ENCODE peak calls at places on chromosomes 7 and 10, in four cellular contexts. P, W, I and D are unnamed samples.

GRCh38 chr7:154587812-154588211 is 415.1 kb downstream of the PAXIP1 start:
- DNase-seq in I (no peak), P (no peak), W (no peak), D (no peak)

GRCh38 chr7:81956520-81956919 is 186.7 kb upstream of the HGF start:
- DNase-seq in W (no peak), I (peak), P (no peak), D (no peak)

GRCh38 chr7:35623381-35623780 is 71.6 kb downstream of the HERPUD2 start:
- DNase-seq in I (no peak), W (no peak), P (no peak), D (no peak)

GRCh38 chr10:83915801-83916200 is 223.5 kb upstream of the GHITM start:
- DNase-seq in W (no peak), I (no peak), P (no peak), D (no peak)

GRCh38 chr7:13159467-13160184 is 472.2 kb downstream of the ARL4A start:
- DNase-seq in W (no peak), I (no peak), P (no peak), D (no peak)

GRCh38 chr7:37832194-37832593 is 16.2 kb upstream of the NME8 start:
- DNase-seq in P (peak), I (no peak), W (peak), D (peak)

GRCh38 chr10:92789826-92790225 is 58.5 kb upstream of the EXOC6 start:
- DNase-seq in P (no peak), I (peak), W (no peak), D (no peak)

GRCh38 chr10:92024700-92025099 is 101.1 kb downstream of the BTAF1 start:
- DNase-seq in P (no peak), W (no peak), I (no peak), D (no peak)

GRCh38 chr7:30907527-30908267 is 4.0 kb upstream of the AQP1 start:
- DNase-seq in I (no peak), W (peak), P (peak), D (no peak)

GRCh38 chr7:129277629-129278028 is 52.8 kb downstream of the AHCYL2 start:
- DNase-seq in I (no peak), W (no peak), P (no peak), D (no peak)

GRCh38 chr10:100516847-100517246 is 2.8 kb downstream of the SEC31B start:
- DNase-seq in W (no peak), P (no peak), I (peak), D (no peak)

GRCh38 chr7:132742152-132742551 is 165.9 kb upstream of the PLXNA4 start:
- DNase-seq in W (no peak), P (no peak), I (no peak), D (no peak)

GRCh38 chr7:69564454-69565417 is 33.5 kb upstream of the AUTS2 start:
- DNase-seq in I (no peak), P (no peak), W (no peak), D (no peak)

GRCh38 chr10:72109619-72110215 is 21.4 kb upstream of the SPOCK2 start:
- DNase-seq in W (no peak), I (no peak), P (no peak), D (no peak)

GRCh38 chr7:50449501-50449880 is 659 bp downstream of the FIGNL1 start:
- DNase-seq in W (no peak), I (no peak), P (no peak), D (no peak)

GRCh38 chr10:3542185-3542611 is 242.8 kb downstream of the KLF6 start:
- DNase-seq in W (no peak), P (no peak), I (no peak), D (no peak)

GRCh38 chr10:14009315-14010082 is 321.2 kb downstream of the FRMD4A start:
- DNase-seq in W (no peak), I (no peak), P (no peak), D (no peak)

DNA sequence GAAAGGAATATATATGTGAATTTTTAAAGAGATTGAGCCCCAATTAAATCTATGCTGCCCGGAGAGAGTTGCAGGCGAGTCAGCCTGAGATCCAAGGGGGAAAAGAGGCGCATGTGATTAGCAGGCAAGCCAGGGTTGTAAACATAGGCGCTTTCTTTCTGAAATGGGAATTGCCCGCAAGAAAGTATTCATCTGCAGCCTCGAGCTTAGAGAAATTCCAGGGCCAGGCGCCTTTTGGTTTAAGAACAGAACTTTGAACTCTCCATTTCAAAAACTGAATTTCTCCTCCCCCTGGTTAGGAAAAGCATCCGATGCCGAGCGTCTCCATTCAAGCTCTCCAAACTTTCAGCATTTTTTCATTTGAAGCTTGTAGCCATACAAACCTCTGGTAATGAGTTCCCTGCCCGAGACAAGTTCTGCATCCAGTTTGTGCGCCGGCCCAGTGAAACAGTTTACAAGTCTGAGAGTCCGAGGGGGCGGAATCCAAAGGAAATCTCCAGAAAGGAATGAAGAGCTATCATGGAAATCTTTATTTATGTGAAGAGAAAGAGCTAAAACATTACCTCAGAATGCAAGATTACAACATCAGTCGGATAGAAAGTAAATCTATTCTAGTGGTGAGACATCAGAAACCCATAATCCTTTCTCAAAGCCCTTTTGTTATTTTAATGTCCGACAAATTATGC is 69.9 kb downstream of the FAM204A start:
- DNase-seq in P (no peak), W (no peak), I (peak), D (no peak)
- H3K4me3 ChIP-seq in P (no peak), W (peak), I (peak), D (no peak)

GRCh38 chr10:43203491-43204393 is 63.1 kb downstream of the RASGEF1A start:
- DNase-seq in P (peak), W (no peak), I (peak), D (peak)
- H3K27ac ChIP-seq in P (no peak), W (no peak), I (peak), D (no peak)

GRCh38 chr7:116592041-116592355 is 67.2 kb downstream of the CAV1 start:
- DNase-seq in I (no peak), W (no peak), P (no peak), D (no peak)
- H3K4me3 ChIP-seq in I (no peak), W (peak), P (no peak), D (no peak)

GRCh38 chr10:24477925-24478324 is 245.8 kb downstream of the ARHGAP21 start:
- DNase-seq in W (no peak), I (no peak), P (no peak), D (no peak)
- H3K27ac ChIP-seq in W (no peak), I (no peak), P (no peak), D (no peak)

DNA sequence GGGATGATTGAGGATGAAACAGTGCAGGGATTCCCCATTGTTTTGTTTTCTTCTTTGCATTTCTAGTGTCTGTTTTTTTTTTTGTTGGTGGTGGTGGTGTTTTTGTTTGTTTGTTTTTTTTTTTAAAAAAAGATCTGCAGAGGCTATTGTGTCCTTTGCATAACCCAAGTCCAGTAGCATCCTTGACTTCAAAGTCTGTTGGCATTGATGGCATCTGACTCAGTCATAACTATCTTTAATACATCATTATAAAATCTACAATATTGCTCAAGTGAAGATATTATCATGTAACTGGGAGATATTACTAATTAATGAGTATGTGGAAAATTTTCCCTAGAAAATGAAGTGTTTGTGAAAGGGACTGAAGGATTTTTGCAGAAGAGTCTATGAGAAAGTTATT is 70.2 kb downstream of the KIAA1217 start:
- DNase-seq in P (no peak), W (no peak), I (no peak), D (no peak)
- H3K4me3 ChIP-seq in P (no peak), W (no peak), I (no peak), D (no peak)

DNA sequence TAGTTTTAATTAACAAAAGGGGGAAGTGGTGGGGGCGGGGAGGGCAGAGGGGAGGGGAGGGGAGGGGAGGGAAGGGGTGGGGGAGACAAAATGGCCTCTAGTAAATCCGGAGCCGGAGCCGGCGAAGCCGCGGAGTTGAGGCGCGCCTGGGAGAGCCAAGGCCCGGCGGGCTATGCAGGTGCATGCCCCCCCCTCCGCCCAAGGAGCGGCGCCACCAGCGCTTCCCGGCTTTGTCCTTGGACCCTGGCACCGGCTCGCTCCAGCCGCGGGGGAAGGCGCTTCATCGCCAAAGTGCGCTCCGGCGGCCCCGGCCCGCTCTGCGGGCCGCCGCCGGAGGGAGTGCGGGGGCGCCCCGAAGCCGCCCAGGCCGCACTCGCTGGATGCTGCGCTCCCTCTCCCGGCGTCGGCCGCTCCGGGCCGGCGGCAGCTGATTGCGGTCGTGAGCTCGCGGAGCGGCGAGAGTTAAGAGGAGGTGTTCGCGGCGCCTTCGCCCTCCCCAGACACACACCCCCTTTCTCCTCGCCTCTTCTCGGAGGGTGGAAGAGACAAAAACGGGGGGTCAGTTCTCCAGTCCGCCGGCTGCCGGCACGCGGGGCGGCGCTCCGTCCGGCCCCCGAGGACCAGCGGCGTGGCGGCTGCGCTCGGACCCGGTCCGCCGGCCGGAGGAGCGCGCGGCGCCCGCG is at the start of gene LRRC4:
- DNase-seq in P (peak), I (peak), W (no peak), D (peak)
- H3K27ac ChIP-seq in P (peak), I (no peak), W (peak), D (peak)